ENCODE peak calls at places on chromosomes 16 and 17, in six cellular contexts. C, I, R, E, K and D are unnamed samples.

GRCh38 chr16:67216612-67217490 is 10.1 kb upstream of the TMEM208 start:
- DNase-seq in C (no peak), R (no peak), I (no peak), E (peak), K (peak), D (no peak)

GRCh38 chr16:29883987-29884386 is 15.4 kb downstream of the SEZ6L2 start:
- DNase-seq in R (no peak), K (no peak), I (no peak), E (no peak), C (no peak), D (no peak)

GRCh38 chr17:63442074-63442473 is 4.0 kb downstream of the CYB561 start:
- DNase-seq in K (no peak), C (no peak), R (no peak), I (no peak), E (no peak), D (no peak)

GRCh38 chr17:42403150-42403549 is 14.9 kb upstream of the STAT3 start:
- DNase-seq in K (no peak), I (peak), E (no peak), C (no peak), R (peak), D (no peak)

GRCh38 chr17:81551458-81552243 is 502 bp downstream of the FAAP100 start:
- DNase-seq in C (no peak), R (peak), E (peak), I (peak), K (peak), D (no peak)

GRCh38 chr17:81339502-81340296 is 44.6 kb upstream of the SLC38A10 start:
- DNase-seq in E (peak), K (no peak), R (peak), I (peak), C (no peak), D (no peak)

GRCh38 chr17:79624658-79625478 is 14.0 kb upstream of the RBFOX3 start:
- DNase-seq in C (no peak), I (peak), K (no peak), R (no peak), E (no peak), D (no peak)

GRCh38 chr17:54888981-54889380 is 11.7 kb upstream of the TOM1L1 start:
- DNase-seq in R (no peak), E (no peak), K (no peak), I (no peak), C (no peak), D (no peak)

GRCh38 chr17:37066322-37066905 is 117.7 kb downstream of the AATF start:
- DNase-seq in C (no peak), E (no peak), I (no peak), R (no peak), K (no peak), D (no peak)

GRCh38 chr16:66515543-66516171 is 34.3 kb downstream of the TK2 start:
- DNase-seq in E (no peak), C (no peak), I (peak), K (no peak), R (no peak), D (peak)

GRCh38 chr17:76370261-76370993 is 14.0 kb upstream of the SPHK1 start:
- DNase-seq in C (peak), I (no peak), R (no peak), K (peak), E (peak), D (no peak)

GRCh38 chr17:37360632-37361031 is 15.2 kb upstream of the C17orf78 start:
- DNase-seq in C (no peak), K (no peak), I (no peak), E (no peak), R (no peak), D (no peak)

GRCh38 chr17:45307290-45308015 is 9.4 kb downstream of the MAP3K14 start:
- DNase-seq in E (peak), K (no peak), I (no peak), C (no peak), R (no peak), D (peak)

GRCh38 chr17:78131172-78132085 is 858 bp downstream of the TMC8 start:
- DNase-seq in K (peak), I (peak), R (peak), E (no peak), C (no peak), D (no peak)

GRCh38 chr17:7124923-7125322 is 10.3 kb upstream of the ASGR2 start:
- DNase-seq in I (no peak), R (no peak), K (no peak), C (no peak), E (no peak), D (no peak)

GRCh38 chr16:25126820-25127232 is 15.3 kb downstream of the LCMT1 start:
- DNase-seq in R (no peak), C (peak), E (peak), I (no peak), K (no peak), D (peak)

GRCh38 chr16:29794231-29794710 is 3.7 kb downstream of the KIF22 start:
- DNase-seq in I (no peak), C (no peak), E (no peak), R (no peak), K (no peak), D (no peak)

GRCh38 chr16:50293994-50294855 is 27.9 kb downstream of the ADCY7 start:
- DNase-seq in C (no peak), I (no peak), E (no peak), K (peak), R (no peak), D (no peak)

GRCh38 chr16:674214-674881 is 1.1 kb upstream of the RHBDL1 start:
- DNase-seq in K (no peak), I (no peak), C (no peak), R (no peak), E (no peak), D (no peak)

GRCh38 chr16:70780546-70780945 is 20.4 kb downstream of the VAC14 start:
- DNase-seq in E (no peak), I (no peak), C (no peak), R (no peak), K (no peak), D (no peak)

GRCh38 chr17:65978881-65979280 is 213.1 kb downstream of the CEP112 start:
- DNase-seq in C (peak), K (no peak), E (no peak), R (peak), I (no peak), D (no peak)

GRCh38 chr17:33667052-33667509 is 374.0 kb upstream of the ASIC2 start:
- DNase-seq in E (no peak), I (no peak), R (no peak), K (no peak), C (peak), D (no peak)

GRCh38 chr17:41810659-41811548 is 845 bp downstream of the P3H4 start:
- DNase-seq in K (no peak), I (peak), R (peak), E (peak), C (no peak), D (no peak)

GRCh38 chr17:75703191-75703590 is 18.1 kb upstream of the ITGB4 start:
- DNase-seq in C (no peak), E (no peak), R (no peak), K (no peak), I (no peak), D (no peak)

GRCh38 chr16:14608111-14608566 is 21.9 kb downstream of the PARN start:
- DNase-seq in I (no peak), K (no peak), C (no peak), E (no peak), R (no peak), D (no peak)

GRCh38 chr17:65181237-65182061 is 44.3 kb downstream of the RGS9 start:
- DNase-seq in C (no peak), K (no peak), R (no peak), I (no peak), E (no peak), D (no peak)

GRCh38 chr16:84738255-84739038 is 38.6 kb downstream of the USP10 start:
- DNase-seq in K (peak), I (peak), E (peak), R (peak), C (no peak), D (no peak)

GRCh38 chr16:24286713-24287405 is 30.7 kb downstream of the CACNG3 start:
- DNase-seq in C (no peak), K (no peak), I (no peak), R (no peak), E (no peak), D (no peak)

GRCh38 chr17:50100921-50101345 is 5.8 kb downstream of the PDK2 start:
- DNase-seq in E (no peak), C (no peak), I (no peak), R (no peak), K (no peak), D (no peak)

GRCh38 chr17:50103252-50103651 is 8.1 kb downstream of the PDK2 start:
- DNase-seq in I (no peak), E (no peak), R (no peak), C (no peak), K (no peak), D (no peak)

GRCh38 chr17:50101346-50102163 is 6.4 kb downstream of the PDK2 start:
- DNase-seq in C (no peak), K (peak), I (peak), R (peak), E (peak), D (no peak)

GRCh38 chr17:50103941-50104340 is 8.8 kb downstream of the PDK2 start:
- DNase-seq in C (no peak), E (no peak), K (no peak), I (no peak), R (no peak), D (no peak)

GRCh38 chr17:50102164-50102991 is 7.2 kb downstream of the PDK2 start:
- DNase-seq in C (no peak), E (peak), I (peak), K (peak), R (no peak), D (no peak)
- H3K4me3 ChIP-seq in C (no peak), E (no peak), I (peak), K (no peak), R (no peak), D (no peak)

GRCh38 chr17:40448639-40449261 is 5.5 kb downstream of the IGFBP4 start:
- DNase-seq in K (no peak), E (peak), R (no peak), C (no peak), I (peak), D (no peak)

GRCh38 chr17:40447148-40447644 is 3.9 kb downstream of the IGFBP4 start:
- DNase-seq in I (no peak), E (no peak), K (no peak), R (no peak), C (no peak), D (no peak)

GRCh38 chr17:40450175-40450574 is 6.9 kb downstream of the IGFBP4 start:
- DNase-seq in K (no peak), R (peak), I (peak), E (peak), C (no peak), D (no peak)

GRCh38 chr17:40445769-40446468 is 2.7 kb downstream of the IGFBP4 start:
- DNase-seq in I (no peak), E (no peak), K (no peak), C (no peak), R (no peak), D (no peak)

GRCh38 chr17:40448213-40448638 is 5.0 kb downstream of the IGFBP4 start:
- DNase-seq in K (no peak), I (no peak), E (peak), C (no peak), R (no peak), D (no peak)
- TF ChIP-seq CTCF in K (no peak), I (no peak), E (no peak), C (no peak), R (no peak), D (no peak)

DNA sequence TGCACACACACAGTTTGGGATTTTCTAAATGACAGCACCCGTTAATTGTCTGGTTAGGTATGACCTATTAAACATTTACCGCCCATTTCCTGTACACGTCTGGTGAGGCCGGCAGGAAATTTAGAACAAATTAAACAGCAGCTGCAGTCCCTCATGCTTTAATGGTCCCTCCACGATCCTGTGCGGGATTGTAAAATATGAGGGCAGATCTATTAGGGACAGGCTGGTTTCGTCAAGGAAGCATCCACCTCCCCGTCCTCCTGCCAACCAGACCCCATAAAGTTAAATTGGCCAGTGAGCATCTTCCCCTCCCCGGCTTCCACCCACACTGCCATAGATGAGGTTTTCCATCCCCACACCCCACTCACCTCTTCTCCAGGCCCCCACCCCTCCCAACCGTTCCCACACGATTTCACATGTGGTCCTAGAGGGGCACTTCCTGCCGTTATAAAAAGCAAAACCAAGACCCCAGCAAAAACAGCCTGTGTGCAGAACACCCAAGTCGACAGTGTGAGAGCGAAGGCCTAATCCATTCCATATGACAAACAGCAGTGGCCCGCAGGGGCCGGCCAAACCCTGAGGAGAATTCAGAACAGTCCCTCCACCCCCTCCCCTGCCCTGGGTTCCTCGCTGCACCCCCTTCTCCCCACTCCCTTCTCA is 331.9 kb downstream of the FOXL1 start:
- DNase-seq in K (no peak), C (no peak), I (peak), R (no peak), E (no peak), D (no peak)
- H3K4me3 ChIP-seq in K (no peak), C (no peak), I (no peak), R (no peak), E (no peak), D (no peak)

GRCh38 chr17:2023256-2023655 is 1.9 kb downstream of the RTN4RL1 start:
- DNase-seq in E (no peak), C (no peak), I (no peak), K (no peak), R (no peak), D (no peak)

GRCh38 chr17:2025220-2025621 is at the start of gene RTN4RL1:
- DNase-seq in C (no peak), I (peak), R (peak), K (peak), E (peak), D (no peak)

GRCh38 chr17:2022647-2023046 is 2.5 kb downstream of the RTN4RL1 start:
- DNase-seq in K (no peak), I (no peak), E (no peak), C (no peak), R (no peak), D (no peak)

GRCh38 chr17:2024572-2025219 is 438 bp downstream of the RTN4RL1 start:
- DNase-seq in K (no peak), C (no peak), I (no peak), E (no peak), R (no peak), D (no peak)

GRCh38 chr17:2023692-2024571 is 1.2 kb downstream of the RTN4RL1 start:
- DNase-seq in C (no peak), I (no peak), K (no peak), R (peak), E (peak), D (peak)
- TF ChIP-seq CTCF in C (no peak), I (no peak), K (no peak), R (no peak), E (no peak), D (no peak)

DNA sequence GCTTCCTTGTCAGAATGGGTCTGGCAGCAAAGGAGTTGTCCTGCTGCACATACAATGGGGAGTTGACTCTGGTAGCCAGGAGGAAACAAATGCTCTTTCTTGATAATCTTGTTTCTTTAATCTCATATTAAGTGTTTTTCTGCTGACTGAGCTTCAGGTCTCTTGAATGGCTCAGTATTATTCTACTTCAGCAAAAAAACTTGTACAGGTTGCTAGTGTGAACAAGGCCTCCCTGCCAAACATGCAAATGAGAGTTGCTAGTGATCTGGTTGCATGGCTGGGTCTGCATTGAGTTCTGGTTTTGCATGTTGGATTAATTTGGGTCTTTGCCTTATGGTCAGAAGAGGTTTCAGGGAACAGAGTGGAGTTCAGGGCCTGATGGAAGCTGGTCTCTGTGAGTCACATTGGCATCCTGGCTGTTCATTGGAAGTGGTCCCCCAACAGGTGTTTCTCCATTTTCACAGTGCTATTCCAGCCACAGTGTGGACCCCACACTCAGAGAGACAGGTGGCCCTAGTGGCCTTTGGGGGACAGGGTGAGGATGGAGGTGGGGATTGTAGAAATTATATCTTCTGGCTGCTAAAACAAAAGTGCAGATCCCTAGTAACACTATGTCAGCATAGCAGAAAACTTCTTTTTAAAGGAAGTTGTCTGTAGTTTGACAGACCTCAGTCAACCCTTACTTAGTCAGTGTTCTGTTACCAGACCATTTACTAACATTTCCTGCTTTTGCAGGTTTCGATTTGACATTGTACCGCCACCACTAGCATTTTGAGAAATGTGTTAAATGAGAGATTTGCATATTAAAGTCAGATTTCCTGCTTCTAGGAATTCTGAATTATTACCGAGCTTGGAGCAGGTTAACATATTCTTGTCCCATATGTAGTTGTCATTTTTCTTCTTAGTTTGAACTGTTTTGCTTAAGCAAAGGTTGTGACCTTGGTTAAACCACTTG is 47.1 kb downstream of the EPN2 start:
- DNase-seq in C (no peak), K (no peak), R (no peak), E (no peak), I (no peak), D (no peak)
- H3K4me3 ChIP-seq in C (no peak), K (no peak), R (no peak), E (no peak), I (no peak), D (no peak)